ENCODE peak calls at places on chromosomes 16 and 17, in ten cellular contexts. D is A673, S is thyroid gland, C is MM.1S, K is H7, I is sigmoid colon, X is HAP-1, M is tibial nerve, W is fibroblast of the aortic adventitia, O is hepatocyte. Z is an unnamed sample.

GRCh38 chr16:75065149-75065807 is 51.3 kb downstream of the LDHD start:
- DNase-seq in D (no peak), S (peak), C (no peak), K (no peak), I (no peak), X (peak), M (no peak), W (no peak), O (peak), Z (no peak)

GRCh38 chr17:74296548-74296936 is 22.5 kb downstream of the DNAI2 start:
- DNase-seq in D (peak), S (peak), C (peak), K (peak), I (peak), X (peak), M (peak), W (peak), O (peak), Z (no peak)

GRCh38 chr17:40956401-40957254 is 10.1 kb downstream of the KRT39 start:
- DNase-seq in D (no peak), S (no peak), C (no peak), K (no peak), I (no peak), X (no peak), M (no peak), W (peak), O (peak), Z (no peak)

GRCh38 chr17:82737981-82738877 is 2.8 kb downstream of the FN3K start:
- DNase-seq in D (no peak), S (no peak), C (no peak), K (peak), I (no peak), X (no peak), M (no peak), W (no peak), O (peak), Z (peak)

GRCh38 chr17:65228734-65229390 is 91.7 kb downstream of the RGS9 start:
- DNase-seq in D (peak), S (peak), C (no peak), K (no peak), I (no peak), X (peak), M (no peak), W (peak), O (peak), Z (no peak)

GRCh38 chr16:22754577-22754976 is 59.4 kb upstream of the HS3ST2 start:
- DNase-seq in D (no peak), S (no peak), C (no peak), K (no peak), I (no peak), X (no peak), M (no peak), W (no peak), O (no peak), Z (no peak)

GRCh38 chr17:65177901-65178300 is 40.7 kb downstream of the RGS9 start:
- DNase-seq in D (no peak), S (no peak), C (no peak), K (no peak), I (no peak), X (no peak), M (no peak), W (peak), O (no peak), Z (no peak)

GRCh38 chr17:6523330-6523729 is 33.0 kb downstream of the PITPNM3 start:
- DNase-seq in D (no peak), S (peak), C (no peak), K (peak), I (peak), X (no peak), M (no peak), W (no peak), O (peak), Z (peak)

GRCh38 chr17:33106525-33107162 is 115.0 kb downstream of the SPACA3 start:
- DNase-seq in D (no peak), S (no peak), C (no peak), K (no peak), I (no peak), X (no peak), M (no peak), W (no peak), O (no peak), Z (no peak)

DNA sequence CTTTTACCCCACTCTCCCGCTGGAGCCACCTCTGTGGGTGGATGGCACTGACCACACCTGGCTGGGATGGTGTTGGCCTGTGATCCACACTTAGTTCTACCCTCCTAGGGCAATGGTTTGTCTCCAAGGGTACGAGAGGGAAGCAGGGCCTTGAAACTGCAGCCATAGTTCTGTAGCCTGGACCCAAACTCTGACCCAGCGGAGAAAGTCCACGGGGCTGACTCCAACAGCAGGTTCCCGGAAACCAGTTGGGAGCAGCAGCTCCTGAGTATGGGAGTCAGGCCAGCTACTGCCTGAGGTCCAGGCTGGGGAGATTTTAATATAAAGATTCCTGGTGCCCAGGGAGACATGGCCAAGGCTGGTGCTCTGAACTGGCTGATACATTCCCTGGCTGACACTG is 23.6 kb upstream of the MTSS2 start:
- DNase-seq in D (no peak), S (no peak), C (no peak), K (no peak), I (no peak), X (no peak), M (no peak), W (no peak), O (no peak), Z (no peak)
- H3K4me3 ChIP-seq in D (no peak), S (no peak), C (no peak), K (no peak), I (no peak), X (no peak), M (no peak), W (no peak), O (no peak), Z (no peak)

GRCh38 chr16:1533443-1533951 is at the start of gene TMEM204:
- DNase-seq in D (no peak), S (peak), C (no peak), K (peak), I (peak), X (no peak), M (peak), W (peak), O (no peak), Z (peak)

GRCh38 chr16:1534021-1535020 is 855 bp downstream of the TMEM204 start:
- DNase-seq in D (no peak), S (no peak), C (no peak), K (peak), I (no peak), X (no peak), M (no peak), W (peak), O (no peak), Z (peak)

GRCh38 chr16:1532081-1532760 is 1.2 kb upstream of the TMEM204 start:
- DNase-seq in D (no peak), S (peak), C (no peak), K (no peak), I (peak), X (no peak), M (peak), W (no peak), O (no peak), Z (peak)

GRCh38 chr16:1531638-1531910 is 1.9 kb upstream of the TMEM204 start:
- DNase-seq in D (no peak), S (no peak), C (no peak), K (no peak), I (no peak), X (no peak), M (no peak), W (no peak), O (no peak), Z (no peak)

GRCh38 chr16:1532771-1533170 is 695 bp upstream of the TMEM204 start:
- DNase-seq in D (no peak), S (no peak), C (no peak), K (no peak), I (no peak), X (no peak), M (no peak), W (no peak), O (no peak), Z (peak)
- H3K4me3 ChIP-seq in D (no peak), S (no peak), C (no peak), K (no peak), I (peak), X (no peak), M (no peak), W (peak), O (no peak), Z (peak)

GRCh38 chr16:66874079-66874775 is 6.1 kb upstream of the PDP2 start:
- DNase-seq in D (no peak), S (peak), C (no peak), K (no peak), I (no peak), X (no peak), M (no peak), W (peak), O (no peak), Z (peak)

GRCh38 chr16:66871840-66872239 is 8.5 kb upstream of the PDP2 start:
- DNase-seq in D (no peak), S (no peak), C (no peak), K (no peak), I (no peak), X (no peak), M (no peak), W (no peak), O (peak), Z (peak)

GRCh38 chr16:66872927-66873684 is 7.2 kb upstream of the PDP2 start:
- DNase-seq in D (peak), S (peak), C (peak), K (peak), I (peak), X (peak), M (peak), W (peak), O (peak), Z (peak)

GRCh38 chr16:66872524-66872923 is 7.8 kb upstream of the PDP2 start:
- DNase-seq in D (no peak), S (no peak), C (no peak), K (no peak), I (no peak), X (no peak), M (no peak), W (no peak), O (no peak), Z (no peak)

DNA sequence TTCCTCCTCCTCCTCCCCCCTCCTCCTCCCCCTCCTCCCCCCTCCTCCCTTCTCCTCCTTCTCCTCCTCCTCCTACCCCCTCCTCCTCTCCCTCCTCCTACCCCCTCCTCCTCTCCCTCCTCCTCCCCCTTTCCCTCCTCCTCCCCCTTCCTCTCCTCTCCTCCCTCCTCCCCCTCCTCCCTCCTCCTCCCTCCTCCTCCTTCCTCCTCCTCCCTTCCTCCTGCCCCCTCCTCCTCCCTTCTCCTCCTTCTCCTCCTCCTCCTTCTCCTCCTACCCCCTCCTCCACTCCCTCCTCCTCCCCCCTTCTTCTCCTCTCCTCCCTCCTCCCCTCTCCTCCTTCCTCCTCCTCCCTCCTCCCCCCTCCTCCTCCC is 6.6 kb upstream of the PDP2 start:
- DNase-seq in D (no peak), S (no peak), C (no peak), K (no peak), I (no peak), X (no peak), M (no peak), W (no peak), O (no peak), Z (peak)
- H3K4me3 ChIP-seq in D (no peak), S (no peak), C (no peak), K (no peak), I (no peak), X (no peak), M (no peak), W (no peak), O (no peak), Z (no peak)

DNA sequence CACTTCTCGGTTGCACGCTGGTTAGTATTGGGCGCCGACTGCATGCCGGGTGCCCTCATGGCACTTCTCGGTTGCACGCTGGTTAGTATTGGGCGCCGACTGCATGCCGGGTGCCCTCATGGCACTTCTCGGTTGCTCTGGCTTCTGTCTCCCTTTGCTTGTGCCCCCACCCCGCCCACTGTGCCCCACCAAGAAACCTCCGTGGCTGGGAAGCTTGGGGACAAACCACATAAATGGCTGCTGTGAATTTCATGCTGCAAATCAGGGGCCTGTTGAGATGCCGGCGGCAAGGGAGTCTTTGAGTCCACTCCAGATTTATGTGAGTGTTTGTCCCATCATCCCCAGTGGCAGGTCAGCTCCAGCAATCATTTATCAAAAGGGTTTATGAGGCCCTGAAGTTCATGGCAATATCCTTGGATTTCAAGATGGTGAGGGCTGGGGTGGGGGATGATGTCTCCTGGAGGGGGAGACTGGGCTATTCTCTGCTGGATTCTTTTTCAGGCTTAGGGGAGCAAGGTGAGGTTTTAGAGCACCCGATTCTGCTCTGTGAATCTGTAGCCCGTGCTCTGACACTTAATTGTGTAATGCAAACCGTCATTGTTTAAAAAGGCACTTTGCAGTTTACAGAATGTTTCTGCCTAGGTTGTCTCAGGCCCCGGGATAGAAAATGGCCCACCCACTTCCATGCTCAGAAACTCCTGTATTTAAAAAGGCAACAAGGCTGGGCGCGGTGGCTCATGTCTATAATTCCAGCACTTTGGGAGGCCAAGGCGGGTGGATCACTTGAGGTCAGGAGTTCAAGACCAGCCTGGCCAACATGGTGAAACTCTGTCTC is 51.2 kb upstream of the CIBAR2 start:
- DNase-seq in D (no peak), S (no peak), C (no peak), K (no peak), I (no peak), X (no peak), M (no peak), W (no peak), O (no peak), Z (no peak)
- H3K4me3 ChIP-seq in D (no peak), S (no peak), C (no peak), K (no peak), I (no peak), X (no peak), M (no peak), W (no peak), O (no peak), Z (no peak)

DNA sequence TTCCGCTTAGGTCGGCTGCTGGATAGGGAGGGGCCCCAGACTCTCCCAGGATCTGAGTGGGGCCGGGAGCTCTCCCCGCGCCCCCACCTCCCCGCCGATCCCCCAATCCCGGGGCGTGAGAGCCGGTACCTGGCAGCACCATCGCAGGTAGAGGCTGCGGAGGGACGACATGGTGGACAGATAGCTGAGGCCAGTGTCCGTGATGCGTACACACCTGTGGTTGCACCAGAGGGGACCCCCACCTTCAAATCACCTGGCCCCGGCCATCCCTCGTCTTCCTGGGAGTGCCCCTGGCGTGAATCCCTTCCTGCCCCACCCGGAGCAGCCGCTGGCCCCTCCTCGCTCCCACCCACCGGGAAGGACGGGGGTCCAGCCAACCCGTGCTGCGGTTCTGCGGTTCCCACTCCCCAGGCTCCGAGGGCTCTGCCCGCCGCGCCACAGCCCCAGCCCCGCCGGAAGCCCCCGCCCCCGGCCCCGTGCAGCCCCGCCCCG is 4.7 kb upstream of the WDR24 start:
- DNase-seq in D (no peak), S (no peak), C (no peak), K (peak), I (no peak), X (no peak), M (no peak), W (no peak), O (no peak), Z (peak)
- H3K4me3 ChIP-seq in D (peak), S (no peak), C (no peak), K (peak), I (no peak), X (peak), M (peak), W (no peak), O (no peak), Z (no peak)

DNA sequence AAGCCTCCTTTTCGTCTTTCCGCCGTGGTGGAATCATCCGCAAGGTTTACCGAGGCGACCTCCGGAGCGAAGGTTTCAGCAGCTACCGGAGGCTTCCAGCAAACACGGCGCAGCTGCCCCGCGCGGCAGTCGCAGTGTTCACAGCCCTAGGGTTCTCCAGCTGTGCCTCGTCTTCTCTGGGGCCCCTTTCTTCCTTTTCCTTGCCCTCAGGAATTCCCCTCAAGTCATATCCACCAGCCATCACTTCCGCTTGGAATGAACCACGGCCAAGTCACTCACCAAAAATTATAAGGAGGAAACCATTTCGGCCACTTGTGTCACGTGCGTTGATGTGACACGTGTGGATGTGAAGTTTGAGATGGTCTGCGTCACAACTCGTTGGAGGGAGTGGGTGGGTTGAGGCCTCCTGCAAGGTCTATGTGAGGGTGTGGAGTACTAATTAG is 636 bp upstream of the ERN1 start:
- DNase-seq in D (no peak), S (no peak), C (no peak), K (no peak), I (peak), X (no peak), M (no peak), W (peak), O (no peak), Z (peak)
- H3K4me3 ChIP-seq in D (peak), S (no peak), C (peak), K (peak), I (peak), X (peak), M (peak), W (peak), O (no peak), Z (peak)

GRCh38 chr16:48054881-48055601 is 100.8 kb downstream of the ABCC12 start:
- DNase-seq in D (peak), S (peak), C (peak), K (peak), I (no peak), X (peak), M (no peak), W (peak), O (peak), Z (no peak)
- H3K4me3 ChIP-seq in D (no peak), S (no peak), C (peak), K (no peak), I (no peak), X (no peak), M (no peak), W (peak), O (no peak), Z (peak)

GRCh38 chr16:67967183-67967955 is 1.1 kb downstream of the SLC12A4 start:
- DNase-seq in D (peak), S (peak), C (peak), K (no peak), I (no peak), X (peak), M (no peak), W (peak), O (no peak), Z (no peak)

GRCh38 chr16:67966549-67967182 is 1.8 kb downstream of the SLC12A4 start:
- DNase-seq in D (no peak), S (peak), C (no peak), K (peak), I (no peak), X (no peak), M (no peak), W (peak), O (no peak), Z (no peak)

GRCh38 chr16:67967956-67968439 is 439 bp downstream of the SLC12A4 start:
- DNase-seq in D (peak), S (peak), C (peak), K (peak), I (no peak), X (no peak), M (no peak), W (peak), O (peak), Z (peak)

GRCh38 chr16:67968440-67969285 is at the start of gene SLC12A4:
- DNase-seq in D (peak), S (peak), C (peak), K (peak), I (peak), X (peak), M (peak), W (peak), O (peak), Z (peak)

DNA sequence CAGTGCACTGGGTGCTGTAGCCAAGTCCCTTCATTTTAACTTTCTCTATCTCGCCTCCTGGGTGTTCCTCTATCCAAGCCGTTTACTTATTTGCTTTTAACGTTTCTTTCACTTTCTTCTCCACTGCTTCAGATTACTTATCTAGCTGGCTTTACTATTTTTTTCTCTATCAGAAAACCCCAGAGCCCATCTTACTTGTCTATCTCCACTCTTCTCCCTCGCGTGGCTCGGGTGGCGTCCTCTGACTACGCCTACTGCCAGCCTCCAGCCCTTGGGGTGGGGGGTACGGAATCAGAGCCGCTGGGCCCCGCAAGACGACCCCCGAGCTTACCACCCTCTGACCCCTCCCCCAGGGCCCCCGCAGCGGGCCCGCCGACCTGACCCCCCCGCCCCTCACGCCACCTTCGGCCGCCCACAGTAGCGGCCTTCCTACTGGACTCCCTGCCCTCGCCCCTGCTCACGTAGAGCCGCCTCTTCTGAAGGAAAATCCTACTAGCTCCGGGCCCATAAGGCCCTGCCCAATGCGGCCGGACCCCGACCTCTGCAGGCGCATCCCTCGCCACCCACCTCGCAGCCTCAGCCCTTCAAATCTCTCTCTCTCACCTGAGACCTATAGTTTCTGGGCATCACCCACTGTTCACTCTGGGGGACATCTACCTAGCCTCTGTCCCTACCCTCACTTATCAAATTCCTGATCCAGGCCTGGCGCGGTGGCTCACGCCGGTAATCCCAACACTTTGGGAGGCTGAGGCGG is 1.0 kb upstream of the SLC12A4 start:
- DNase-seq in D (no peak), S (no peak), C (no peak), K (peak), I (no peak), X (no peak), M (no peak), W (peak), O (peak), Z (peak)
- H3K4me3 ChIP-seq in D (peak), S (no peak), C (peak), K (peak), I (peak), X (no peak), M (peak), W (peak), O (peak), Z (peak)

Z was measured in kidney.